ENCODE peak calls at places on chromosomes 5 and 9, in six cellular contexts. One of them, this sample, is unnamed.

GRCh38 chr9:130352081-130352480 is 86.5 kb downstream of the HMCN2 start:
- DNase-seq in astrocyte of the spinal cord: no peak
- DNase-seq in tibial nerve: no peak
- DNase-seq in psoas muscle: no peak
- DNase-seq in CD8-positive, alpha-beta T cell: no peak
- DNase-seq in heart right ventricle: no peak
- DNase-seq in this sample: no peak

GRCh38 chr5:14417232-14417730 is 164.3 kb upstream of the OTULINL start:
- DNase-seq in tibial nerve: no peak
- DNase-seq in astrocyte of the spinal cord: peak
- DNase-seq in heart right ventricle: no peak
- DNase-seq in CD8-positive, alpha-beta T cell: no peak
- DNase-seq in psoas muscle: no peak
- DNase-seq in this sample: peak

GRCh38 chr9:120655005-120655622 is 59.2 kb downstream of the MEGF9 start:
- DNase-seq in astrocyte of the spinal cord: peak
- DNase-seq in psoas muscle: no peak
- DNase-seq in tibial nerve: no peak
- DNase-seq in heart right ventricle: no peak
- DNase-seq in CD8-positive, alpha-beta T cell: no peak
- DNase-seq in this sample: peak

GRCh38 chr5:137470111-137470920 is 28.8 kb downstream of the SPOCK1 start:
- DNase-seq in heart right ventricle: no peak
- DNase-seq in CD8-positive, alpha-beta T cell: no peak
- DNase-seq in tibial nerve: peak
- DNase-seq in astrocyte of the spinal cord: peak
- DNase-seq in psoas muscle: peak
- DNase-seq in this sample: peak

GRCh38 chr9:108551030-108551964 is 304.5 kb downstream of the ACTL7B start:
- DNase-seq in heart right ventricle: no peak
- DNase-seq in CD8-positive, alpha-beta T cell: no peak
- DNase-seq in tibial nerve: no peak
- DNase-seq in astrocyte of the spinal cord: peak
- DNase-seq in psoas muscle: peak
- DNase-seq in this sample: peak

GRCh38 chr9:70587143-70587710 is 172.8 kb upstream of the KLF9 start:
- DNase-seq in heart right ventricle: peak
- DNase-seq in tibial nerve: no peak
- DNase-seq in psoas muscle: no peak
- DNase-seq in astrocyte of the spinal cord: peak
- DNase-seq in CD8-positive, alpha-beta T cell: no peak
- DNase-seq in this sample: peak

GRCh38 chr5:161548472-161549094 is 2.1 kb upstream of the GABRB2 start:
- DNase-seq in astrocyte of the spinal cord: no peak
- DNase-seq in tibial nerve: no peak
- DNase-seq in CD8-positive, alpha-beta T cell: no peak
- DNase-seq in heart right ventricle: no peak
- DNase-seq in psoas muscle: no peak
- DNase-seq in this sample: no peak

GRCh38 chr5:86118542-86118941 is 499.2 kb upstream of the COX7C start:
- DNase-seq in tibial nerve: no peak
- DNase-seq in astrocyte of the spinal cord: no peak
- DNase-seq in heart right ventricle: no peak
- DNase-seq in CD8-positive, alpha-beta T cell: no peak
- DNase-seq in psoas muscle: no peak
- DNase-seq in this sample: no peak

GRCh38 chr5:167020418-167020817 is 1271.0 kb upstream of the WWC1 start:
- DNase-seq in CD8-positive, alpha-beta T cell: no peak
- DNase-seq in heart right ventricle: no peak
- DNase-seq in psoas muscle: no peak
- DNase-seq in astrocyte of the spinal cord: no peak
- DNase-seq in tibial nerve: no peak
- DNase-seq in this sample: no peak

GRCh38 chr9:86685556-86685955 is 261.8 kb downstream of the GAS1 start:
- DNase-seq in heart right ventricle: no peak
- DNase-seq in astrocyte of the spinal cord: no peak
- DNase-seq in psoas muscle: no peak
- DNase-seq in CD8-positive, alpha-beta T cell: no peak
- DNase-seq in tibial nerve: no peak
- DNase-seq in this sample: peak

GRCh38 chr9:13915591-13916301 is 398.2 kb downstream of the NFIB start:
- DNase-seq in tibial nerve: no peak
- DNase-seq in astrocyte of the spinal cord: peak
- DNase-seq in psoas muscle: no peak
- DNase-seq in heart right ventricle: no peak
- DNase-seq in CD8-positive, alpha-beta T cell: no peak
- DNase-seq in this sample: no peak

GRCh38 chr9:20315672-20316071 is 306.6 kb downstream of the MLLT3 start:
- DNase-seq in heart right ventricle: no peak
- DNase-seq in astrocyte of the spinal cord: peak
- DNase-seq in CD8-positive, alpha-beta T cell: no peak
- DNase-seq in psoas muscle: no peak
- DNase-seq in tibial nerve: no peak
- DNase-seq in this sample: peak

GRCh38 chr5:173497685-173498084 is 118.8 kb downstream of the BOD1 start:
- DNase-seq in tibial nerve: no peak
- DNase-seq in astrocyte of the spinal cord: no peak
- DNase-seq in psoas muscle: no peak
- DNase-seq in CD8-positive, alpha-beta T cell: no peak
- DNase-seq in heart right ventricle: no peak
- DNase-seq in this sample: no peak

GRCh38 chr5:147985593-147985992 is 78.2 kb upstream of the SPINK5 start:
- DNase-seq in heart right ventricle: no peak
- DNase-seq in psoas muscle: no peak
- DNase-seq in CD8-positive, alpha-beta T cell: no peak
- DNase-seq in astrocyte of the spinal cord: no peak
- DNase-seq in tibial nerve: no peak
- DNase-seq in this sample: no peak

GRCh38 chr5:113151641-113152040 is 175.0 kb downstream of the DCP2 start:
- DNase-seq in heart right ventricle: no peak
- DNase-seq in tibial nerve: no peak
- DNase-seq in psoas muscle: no peak
- DNase-seq in CD8-positive, alpha-beta T cell: no peak
- DNase-seq in astrocyte of the spinal cord: no peak
- DNase-seq in this sample: no peak

GRCh38 chr5:79255786-79256557 is 20.0 kb downstream of the JMY start:
- DNase-seq in CD8-positive, alpha-beta T cell: no peak
- DNase-seq in psoas muscle: no peak
- DNase-seq in tibial nerve: no peak
- DNase-seq in heart right ventricle: peak
- DNase-seq in astrocyte of the spinal cord: peak
- DNase-seq in this sample: peak

GRCh38 chr5:10460252-10460906 is 18.7 kb downstream of the ROPN1L start:
- DNase-seq in tibial nerve: no peak
- DNase-seq in CD8-positive, alpha-beta T cell: no peak
- DNase-seq in psoas muscle: no peak
- DNase-seq in astrocyte of the spinal cord: no peak
- DNase-seq in heart right ventricle: peak
- DNase-seq in this sample: no peak

GRCh38 chr5:52799358-52799982 is 11.8 kb downstream of the ITGA1 start:
- DNase-seq in psoas muscle: peak
- DNase-seq in heart right ventricle: peak
- DNase-seq in tibial nerve: no peak
- DNase-seq in astrocyte of the spinal cord: peak
- DNase-seq in CD8-positive, alpha-beta T cell: no peak
- DNase-seq in this sample: peak

GRCh38 chr9:19229725-19230355 is 653 bp upstream of the DENND4C start:
- DNase-seq in CD8-positive, alpha-beta T cell: no peak
- DNase-seq in astrocyte of the spinal cord: no peak
- DNase-seq in heart right ventricle: peak
- DNase-seq in psoas muscle: no peak
- DNase-seq in tibial nerve: peak
- DNase-seq in this sample: peak

GRCh38 chr5:149404746-149405549 is 25.9 kb upstream of the IL17B start:
- DNase-seq in psoas muscle: no peak
- DNase-seq in astrocyte of the spinal cord: peak
- DNase-seq in tibial nerve: no peak
- DNase-seq in CD8-positive, alpha-beta T cell: no peak
- DNase-seq in heart right ventricle: no peak
- DNase-seq in this sample: peak

GRCh38 chr5:54681036-54681435 is 163.5 kb downstream of the SNX18 start:
- DNase-seq in astrocyte of the spinal cord: no peak
- DNase-seq in tibial nerve: no peak
- DNase-seq in psoas muscle: no peak
- DNase-seq in heart right ventricle: no peak
- DNase-seq in CD8-positive, alpha-beta T cell: no peak
- DNase-seq in this sample: no peak

GRCh38 chr9:35691757-35692301 is 2.1 kb upstream of the TPM2 start:
- DNase-seq in psoas muscle: no peak
- DNase-seq in heart right ventricle: no peak
- DNase-seq in tibial nerve: no peak
- DNase-seq in astrocyte of the spinal cord: no peak
- DNase-seq in CD8-positive, alpha-beta T cell: no peak
- DNase-seq in this sample: no peak

GRCh38 chr9:120935383-120935857 is 8.8 kb upstream of the TRAF1 start:
- DNase-seq in astrocyte of the spinal cord: peak
- DNase-seq in psoas muscle: peak
- DNase-seq in CD8-positive, alpha-beta T cell: no peak
- DNase-seq in tibial nerve: peak
- DNase-seq in heart right ventricle: peak
- DNase-seq in this sample: peak

GRCh38 chr9:98862936-98863335 is 55.5 kb downstream of the GALNT12 start:
- DNase-seq in astrocyte of the spinal cord: no peak
- DNase-seq in tibial nerve: no peak
- DNase-seq in heart right ventricle: no peak
- DNase-seq in CD8-positive, alpha-beta T cell: no peak
- DNase-seq in psoas muscle: no peak
- DNase-seq in this sample: no peak

GRCh38 chr9:98859941-98860340 is 52.5 kb downstream of the GALNT12 start:
- DNase-seq in heart right ventricle: no peak
- DNase-seq in tibial nerve: no peak
- DNase-seq in psoas muscle: no peak
- DNase-seq in astrocyte of the spinal cord: no peak
- DNase-seq in CD8-positive, alpha-beta T cell: no peak
- DNase-seq in this sample: no peak

GRCh38 chr9:98864257-98865180 is 57.0 kb downstream of the GALNT12 start:
- DNase-seq in astrocyte of the spinal cord: no peak
- DNase-seq in heart right ventricle: peak
- DNase-seq in CD8-positive, alpha-beta T cell: no peak
- DNase-seq in psoas muscle: no peak
- DNase-seq in tibial nerve: peak
- DNase-seq in this sample: peak

GRCh38 chr9:98861881-98862501 is 54.5 kb downstream of the GALNT12 start:
- DNase-seq in tibial nerve: peak
- DNase-seq in CD8-positive, alpha-beta T cell: no peak
- DNase-seq in psoas muscle: peak
- DNase-seq in astrocyte of the spinal cord: peak
- DNase-seq in heart right ventricle: no peak
- DNase-seq in this sample: peak

GRCh38 chr9:98860871-98861293 is 53.4 kb downstream of the GALNT12 start:
- DNase-seq in heart right ventricle: peak
- DNase-seq in astrocyte of the spinal cord: peak
- DNase-seq in psoas muscle: peak
- DNase-seq in tibial nerve: peak
- DNase-seq in CD8-positive, alpha-beta T cell: no peak
- DNase-seq in this sample: peak
- TF ChIP-seq CTCF in heart right ventricle: peak
- TF ChIP-seq CTCF in astrocyte of the spinal cord: peak
- TF ChIP-seq CTCF in psoas muscle: peak
- TF ChIP-seq CTCF in tibial nerve: peak
- TF ChIP-seq CTCF in CD8-positive, alpha-beta T cell: no peak
- TF ChIP-seq CTCF in this sample: peak

DNA sequence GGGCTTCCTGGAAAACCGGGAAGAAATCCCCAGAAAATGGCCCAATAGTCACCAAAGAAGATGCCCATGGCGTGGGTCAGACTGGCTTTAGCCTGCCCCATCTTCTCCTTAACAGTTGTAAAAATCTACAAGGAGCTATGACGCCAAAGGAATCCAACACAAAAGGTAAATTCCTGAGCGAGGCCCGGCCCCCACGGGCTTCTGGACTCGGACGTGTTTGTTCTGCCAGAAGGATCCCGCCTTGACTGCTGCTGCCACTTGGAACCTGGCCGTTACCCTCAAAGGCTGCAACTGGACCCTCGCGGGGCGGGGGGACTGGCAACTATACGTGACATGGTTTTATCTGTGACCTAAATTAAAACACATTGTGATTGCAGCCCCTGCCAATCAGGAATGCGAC is 54.5 kb upstream of the UBAC1 start:
- DNase-seq in heart right ventricle: no peak
- DNase-seq in astrocyte of the spinal cord: no peak
- DNase-seq in psoas muscle: peak
- DNase-seq in CD8-positive, alpha-beta T cell: no peak
- DNase-seq in tibial nerve: no peak
- DNase-seq in this sample: no peak
- TF ChIP-seq CTCF in heart right ventricle: no peak
- TF ChIP-seq CTCF in astrocyte of the spinal cord: no peak
- TF ChIP-seq CTCF in psoas muscle: no peak
- TF ChIP-seq CTCF in CD8-positive, alpha-beta T cell: no peak
- TF ChIP-seq CTCF in tibial nerve: no peak
- TF ChIP-seq CTCF in this sample: no peak

DNA sequence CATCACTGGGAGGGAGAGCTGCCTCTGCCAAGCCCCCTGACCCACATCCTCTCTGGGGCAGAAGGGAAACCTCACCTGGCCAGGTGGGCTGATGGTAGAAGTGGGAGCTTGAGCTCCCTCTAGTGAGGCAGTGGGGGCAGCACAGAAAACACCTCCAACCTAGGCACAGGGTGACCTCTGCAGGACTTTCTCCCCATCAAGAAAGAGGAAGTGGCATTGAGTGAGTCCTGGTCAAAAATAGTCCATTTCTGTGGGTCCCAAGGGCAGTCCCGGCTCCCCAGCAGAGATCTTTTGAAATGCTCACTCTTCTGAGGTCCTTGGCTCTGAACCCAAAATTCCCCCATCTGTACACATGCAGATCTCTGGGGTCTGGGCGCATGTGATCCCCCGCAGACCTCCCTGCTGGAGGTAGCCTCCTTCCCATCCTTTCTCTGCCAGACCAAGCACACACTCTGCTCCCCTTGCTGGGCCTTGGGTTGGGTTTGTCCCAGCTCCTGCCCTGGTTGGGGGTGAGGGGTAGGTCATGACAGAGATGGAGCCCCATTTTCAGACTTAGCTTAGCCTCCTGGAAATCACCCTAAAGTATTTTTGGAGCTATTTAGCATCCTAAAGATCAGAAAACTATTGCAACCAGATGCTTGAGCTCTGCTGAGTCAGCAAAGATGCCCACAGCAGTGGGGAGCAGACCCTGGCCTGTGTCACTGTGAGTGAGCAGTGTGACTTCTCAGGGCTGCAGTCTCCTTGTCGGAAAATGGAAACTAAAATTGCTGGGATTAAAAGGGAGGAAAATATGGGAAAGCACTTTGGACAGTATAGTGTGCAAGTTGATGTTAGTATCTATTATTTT is 41.6 kb upstream of the LCP2 start:
- DNase-seq in heart right ventricle: no peak
- DNase-seq in psoas muscle: no peak
- DNase-seq in tibial nerve: no peak
- DNase-seq in astrocyte of the spinal cord: no peak
- DNase-seq in CD8-positive, alpha-beta T cell: peak
- DNase-seq in this sample: no peak
- TF ChIP-seq CTCF in heart right ventricle: peak
- TF ChIP-seq CTCF in psoas muscle: peak
- TF ChIP-seq CTCF in tibial nerve: peak
- TF ChIP-seq CTCF in astrocyte of the spinal cord: no peak
- TF ChIP-seq CTCF in CD8-positive, alpha-beta T cell: peak
- TF ChIP-seq CTCF in this sample: no peak

DNA sequence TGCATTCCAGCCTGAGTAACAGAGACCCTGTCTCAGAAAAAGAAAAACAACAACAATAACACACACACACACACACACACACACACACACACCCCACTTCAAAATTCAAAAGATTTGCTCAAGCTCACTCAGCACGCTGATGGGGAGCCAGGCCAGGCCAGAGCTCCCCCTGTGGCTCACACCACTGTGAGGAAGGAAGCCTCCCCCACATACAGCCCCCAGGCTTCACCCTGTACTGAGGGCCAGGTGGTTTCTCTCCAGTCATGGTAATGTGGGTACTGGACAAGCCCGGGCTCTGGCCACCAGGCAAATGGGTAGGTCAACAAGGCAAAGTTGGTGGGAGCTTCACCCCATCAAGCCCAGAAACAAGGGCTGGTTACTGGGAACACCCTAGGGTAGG is 19.0 kb downstream of the ATOX1 start:
- DNase-seq in astrocyte of the spinal cord: peak
- DNase-seq in tibial nerve: no peak
- DNase-seq in psoas muscle: no peak
- DNase-seq in CD8-positive, alpha-beta T cell: no peak
- DNase-seq in heart right ventricle: no peak
- DNase-seq in this sample: peak
- TF ChIP-seq CTCF in astrocyte of the spinal cord: no peak
- TF ChIP-seq CTCF in tibial nerve: no peak
- TF ChIP-seq CTCF in psoas muscle: no peak
- TF ChIP-seq CTCF in CD8-positive, alpha-beta T cell: no peak
- TF ChIP-seq CTCF in heart right ventricle: no peak
- TF ChIP-seq CTCF in this sample: no peak

This sample was measured in foreskin fibroblast.